ENCODE peak calls at places on chromosome 22, in ten cellular contexts. C, B, H, I, G, Z, X, O, N and P are unnamed samples.

GRCh38 chr22:35950262-35950661 is 78.4 kb downstream of the RBFOX2 start:
- DNase-seq in G (no peak), X (no peak), Z (no peak), C (no peak), H (no peak), N (no peak), B (no peak), I (no peak), O (no peak), P (no peak)

GRCh38 chr22:19554834-19555404 is 30.7 kb upstream of the CLDN5 start:
- DNase-seq in O (no peak), H (no peak), Z (no peak), I (no peak), B (peak), G (peak), X (no peak), N (peak), C (peak), P (peak)

GRCh38 chr22:35918466-35918865 is 110.2 kb downstream of the RBFOX2 start:
- DNase-seq in Z (no peak), C (no peak), B (no peak), H (no peak), I (no peak), N (peak), G (peak), O (no peak), X (no peak), P (no peak)

GRCh38 chr22:20781272-20781990 is 7.5 kb downstream of the SERPIND1 start:
- DNase-seq in Z (no peak), O (no peak), X (no peak), H (no peak), G (no peak), C (no peak), B (no peak), N (peak), I (no peak), P (no peak)

GRCh38 chr22:20116951-20117645 is at the start of gene TRMT2A:
- DNase-seq in N (peak), C (peak), O (peak), I (peak), X (peak), Z (peak), G (peak), H (peak), B (peak), P (peak)

GRCh38 chr22:22767876-22768602 is 119.6 kb upstream of the IGLL5 start:
- DNase-seq in N (peak), I (no peak), G (peak), O (no peak), Z (no peak), H (no peak), B (peak), C (no peak), X (no peak), P (peak)

GRCh38 chr22:48068323-48068722 is 1305.9 kb downstream of the TBC1D22A start:
- DNase-seq in C (no peak), X (no peak), H (no peak), N (no peak), G (no peak), I (no peak), B (no peak), Z (no peak), O (no peak), P (no peak)

GRCh38 chr22:37189011-37189466 is 992 bp upstream of the C1QTNF6 start:
- DNase-seq in H (no peak), X (no peak), C (no peak), I (no peak), B (no peak), Z (peak), O (no peak), N (peak), G (peak), P (peak)

GRCh38 chr22:39825661-39826102 is 67.9 kb downstream of the ENTHD1 start:
- DNase-seq in Z (no peak), G (no peak), C (no peak), O (no peak), H (no peak), N (no peak), X (peak), I (no peak), B (no peak), P (no peak)

GRCh38 chr22:38069372-38070249 is 12.4 kb downstream of the PICK1 start:
- DNase-seq in O (no peak), Z (peak), H (no peak), I (no peak), X (peak), G (peak), C (no peak), B (no peak), N (peak), P (no peak)

GRCh38 chr22:24975813-24976341 is 23.4 kb downstream of the KIAA1671 start:
- DNase-seq in O (no peak), B (no peak), Z (peak), I (no peak), G (peak), N (peak), H (no peak), X (no peak), C (no peak), P (peak)

GRCh38 chr22:19290400-19291217 is 910 bp downstream of the CLTCL1 start:
- DNase-seq in N (no peak), H (no peak), Z (peak), I (no peak), G (no peak), O (no peak), C (no peak), B (no peak), X (no peak), P (no peak)

GRCh38 chr22:38927033-38927789 is 30.2 kb upstream of the APOBEC3A start:
- DNase-seq in H (peak), B (peak), X (no peak), Z (peak), O (peak), N (peak), G (peak), I (peak), C (peak), P (no peak)

GRCh38 chr22:27260087-27260730 is 541.3 kb downstream of the MN1 start:
- DNase-seq in C (no peak), N (no peak), H (no peak), X (no peak), G (no peak), O (no peak), I (no peak), Z (no peak), B (no peak), P (no peak)

GRCh38 chr22:38133331-38133730 is 22.8 kb upstream of the BAIAP2L2 start:
- DNase-seq in C (no peak), I (no peak), O (no peak), X (no peak), Z (no peak), B (no peak), N (no peak), H (no peak), G (no peak), P (no peak)

GRCh38 chr22:35593885-35594470 is 23.2 kb downstream of the MB start:
- DNase-seq in B (no peak), N (no peak), O (no peak), C (no peak), I (no peak), G (no peak), Z (no peak), X (no peak), H (no peak), P (no peak)